ENCODE peak calls at places on chromosomes 2 and 18, in seven cellular contexts. N is HepG2, R is HCT116, S is sigmoid colon, I is H1, Q is body of pancreas, V is endothelial cell of umbilical vein. Z is an unnamed sample.

GRCh38 chr2:7857904-7858303 is 824.0 kb upstream of the ID2 start:
- DNase-seq in I (no peak), N (no peak), Q (no peak), S (no peak), V (no peak), R (no peak), Z (no peak)

GRCh38 chr2:65604246-65604645 is 171.8 kb upstream of the SPRED2 start:
- DNase-seq in I (no peak), N (no peak), R (no peak), Q (no peak), S (no peak), V (no peak), Z (peak; percentile 25)

GRCh38 chr2:159908623-159909022 is 110.6 kb upstream of the CD302 start:
- DNase-seq in I (no peak), V (no peak), S (no peak), Q (no peak), N (no peak), R (no peak), Z (no peak)

GRCh38 chr2:20093263-20094141 is 42.1 kb upstream of the LAPTM4A start:
- DNase-seq in R (peak; percentile 48), V (peak; percentile 69), S (peak; percentile 80), Q (peak; percentile 77), N (peak; percentile 95), I (peak; percentile 34), Z (peak; percentile 65)

GRCh38 chr18:58276640-58277456 is 232.8 kb downstream of the NEDD4L start:
- DNase-seq in Q (no peak), V (no peak), I (no peak), S (no peak), R (no peak), N (no peak), Z (no peak)

GRCh38 chr18:49275448-49275847 is 185.0 kb downstream of the DYM start:
- DNase-seq in R (no peak), N (no peak), V (no peak), I (no peak), S (no peak), Q (no peak), Z (no peak)

GRCh38 chr2:135744761-135745314 is 3.2 kb downstream of the UBXN4 start:
- DNase-seq in V (peak; percentile 30), Q (peak; percentile 16), S (no peak), N (peak; percentile 70), R (no peak), I (no peak), Z (no peak)

GRCh38 chr2:189002079-189002478 is 27.9 kb downstream of the COL3A1 start:
- DNase-seq in S (no peak), Q (no peak), I (no peak), V (peak; percentile 72), N (no peak), R (peak; percentile 31), Z (no peak)

GRCh38 chr2:203730076-203730729 is 23.8 kb downstream of the CD28 start:
- DNase-seq in V (no peak), N (no peak), Q (no peak), I (no peak), S (no peak), R (no peak), Z (no peak)

GRCh38 chr2:20196053-20196880 is 28.7 kb downstream of the SDC1 start:
- DNase-seq in N (peak; percentile 74), V (no peak), I (no peak), Q (peak; percentile 81), R (no peak), S (no peak), Z (peak; percentile 71)

GRCh38 chr2:14189929-14190328 is 442.6 kb upstream of the LRATD1 start:
- DNase-seq in V (no peak), S (no peak), R (no peak), I (no peak), Q (no peak), N (no peak), Z (no peak)

GRCh38 chr2:195559431-195559914 is 97.6 kb upstream of the SLC39A10 start:
- DNase-seq in I (peak; percentile 13), N (no peak), V (no peak), R (no peak), Q (no peak), S (no peak), Z (no peak)

GRCh38 chr2:38830546-38831159 is 45.1 kb downstream of the DHX57 start:
- DNase-seq in N (no peak), V (no peak), Q (no peak), I (no peak), S (no peak), R (no peak), Z (no peak)

GRCh38 chr2:102103284-102103683 is 39.3 kb upstream of the IL1R1 start:
- DNase-seq in R (no peak), I (no peak), S (no peak), Q (no peak), N (no peak), V (no peak), Z (no peak)

GRCh38 chr2:120491111-120491625 is 145.2 kb downstream of the INHBB start:
- DNase-seq in R (no peak), V (no peak), N (no peak), S (no peak), I (no peak), Q (peak; percentile 8), Z (no peak)

GRCh38 chr18:26503382-26503781 is 45.0 kb downstream of the KCTD1 start:
- DNase-seq in I (no peak), N (no peak), R (no peak), Q (no peak), S (no peak), V (no peak), Z (no peak)

GRCh38 chr2:239548965-239549595 is 148.3 kb upstream of the HDAC4 start:
- DNase-seq in Q (no peak), V (no peak), R (no peak), I (no peak), S (peak; percentile 50), N (no peak), Z (no peak)

GRCh38 chr2:230715201-230715600 is 2.6 kb downstream of the CAB39 start:
- DNase-seq in S (no peak), V (peak; percentile 60), R (no peak), I (no peak), Q (no peak), N (no peak), Z (no peak)

GRCh38 chr2:10768063-10768507 is 44.5 kb downstream of the PDIA6 start:
- DNase-seq in R (no peak), I (no peak), N (no peak), V (no peak), Q (no peak), S (peak; percentile 44), Z (no peak)

DNA sequence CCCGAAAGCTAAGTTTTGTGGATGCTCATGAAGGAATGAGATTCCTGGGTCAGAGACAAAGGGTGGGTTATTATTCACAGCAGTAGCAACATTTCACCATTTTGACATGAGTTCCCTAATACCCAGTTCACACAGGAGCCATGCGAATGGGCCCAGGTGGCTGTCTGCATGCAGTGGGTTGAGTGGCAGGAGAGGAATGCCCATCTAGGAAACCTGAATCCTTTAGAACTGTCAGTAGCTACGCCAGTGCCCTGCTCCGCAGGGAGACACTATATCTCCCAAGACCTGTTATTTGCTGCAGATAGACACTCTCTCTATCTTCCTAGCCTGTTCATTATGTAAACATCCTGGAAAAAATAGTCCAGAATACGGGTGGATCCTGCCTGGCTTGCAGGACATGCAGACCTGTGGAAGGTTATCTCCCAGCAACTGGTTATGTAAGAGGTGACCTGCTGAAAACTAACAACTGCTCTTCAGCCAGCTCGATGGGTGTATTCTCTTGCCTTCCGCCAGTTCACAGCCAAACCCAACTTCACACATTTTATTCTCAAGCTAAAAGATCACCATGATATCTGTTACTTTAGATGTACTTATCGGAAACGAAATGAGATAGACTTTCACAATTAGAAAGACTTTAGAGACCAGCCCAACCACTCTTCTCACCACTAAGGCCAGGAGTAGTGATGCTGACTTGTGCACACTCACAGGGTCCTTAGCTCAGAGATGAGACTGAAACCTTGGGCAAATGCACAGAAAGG is 59.1 kb downstream of the MBP start:
- DNase-seq in S (no peak), R (no peak), N (no peak), V (no peak), Q (no peak), I (no peak), Z (no peak)
- H3K4me1 ChIP-seq in S (no peaks in the 10 kb centered on the region), R (peaks cover 36% of the 10 kb centered on the region), N (peaks cover 11% of the 10 kb centered on the region), V (peaks cover 32% of the 10 kb centered on the region), Q (peaks cover 33% of the 10 kb centered on the region), I (no peaks in the 10 kb centered on the region), Z (peaks cover 3% of the 10 kb centered on the region)

GRCh38 chr2:26314243-26314642 is 31.7 kb upstream of the SELENOI start:
- DNase-seq in I (no peak), Q (no peak), S (no peak), V (no peak), N (peak; percentile 26), R (no peak), Z (no peak)

GRCh38 chr2:26316041-26316440 is 29.9 kb upstream of the SELENOI start:
- DNase-seq in Q (no peak), R (peak; percentile 15), S (no peak), V (no peak), I (no peak), N (peak; percentile 35), Z (no peak)

GRCh38 chr2:26318950-26319349 is 27.0 kb upstream of the SELENOI start:
- DNase-seq in R (no peak), V (no peak), Q (no peak), S (no peak), I (no peak), N (no peak), Z (no peak)

GRCh38 chr2:26317377-26318105 is 28.4 kb upstream of the SELENOI start:
- DNase-seq in V (no peak), N (no peak), I (no peak), Q (no peak), S (no peak), R (no peak), Z (no peak)

DNA sequence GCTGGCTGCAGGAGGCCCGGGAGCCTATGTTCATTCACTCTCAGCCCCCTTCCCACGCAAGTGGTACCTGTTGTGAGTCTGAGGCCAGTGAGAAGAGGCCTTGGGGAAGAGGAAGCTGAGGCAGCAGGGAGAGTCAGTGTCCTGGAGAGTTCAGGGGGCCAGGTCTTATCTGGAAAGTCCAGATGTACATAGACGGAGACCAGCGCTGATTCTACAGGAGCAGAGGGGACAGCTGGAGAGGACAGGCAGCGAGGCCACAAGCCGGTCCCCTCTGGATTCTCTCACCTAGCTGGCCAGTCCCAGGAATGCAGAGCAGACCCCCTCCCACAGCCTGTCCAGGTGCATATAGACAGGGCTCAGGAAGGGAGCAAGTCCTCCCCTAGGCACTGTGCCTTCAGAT is 29.1 kb upstream of the SELENOI start:
- DNase-seq in S (no peak), N (no peak), V (no peak), Q (no peak), I (no peak), R (no peak), Z (no peak)
- H3K4me1 ChIP-seq in S (no peaks in the 10 kb centered on the region), N (no peaks in the 10 kb centered on the region), V (no peaks in the 10 kb centered on the region), Q (no peaks in the 10 kb centered on the region), I (no peaks in the 10 kb centered on the region), R (no peaks in the 10 kb centered on the region), Z (no peaks in the 10 kb centered on the region)

GRCh38 chr2:241884951-241885700 is 15.6 kb downstream of the RTP5 start:
- DNase-seq in V (no peak), I (no peak), S (no peak), N (no peak), R (no peak), Q (no peak), Z (no peak)
- H3K4me1 ChIP-seq in V (peaks cover 3% of the 10 kb centered on the region), I (peaks cover 3% of the 10 kb centered on the region), S (no peaks in the 10 kb centered on the region), N (peaks cover 17% of the 10 kb centered on the region), R (peaks cover 23% of the 10 kb centered on the region), Q (peaks cover 65% of the 10 kb centered on the region), Z (peaks cover 7% of the 10 kb centered on the region)

DNA sequence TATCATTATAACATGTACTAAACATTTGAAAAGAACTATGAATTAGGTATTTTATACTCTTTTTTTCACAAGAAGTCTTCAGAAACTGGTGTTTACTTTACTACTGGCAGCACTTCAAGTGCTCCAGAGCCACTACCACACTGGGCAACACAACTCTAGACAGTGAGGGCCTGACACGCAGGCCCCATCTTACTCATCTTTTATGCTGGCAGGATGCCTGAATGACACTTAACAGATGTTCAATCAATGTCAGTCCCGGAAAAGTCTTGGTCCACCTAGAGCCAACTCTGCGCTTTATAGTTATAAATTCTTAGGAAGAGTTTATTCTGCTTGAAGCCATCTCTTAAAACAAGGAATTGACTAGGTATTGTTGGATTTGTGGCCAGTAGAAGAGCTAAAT is 8.7 kb upstream of the WIPF1 start:
- DNase-seq in I (no peak), S (peak; percentile 82), N (no peak), V (no peak), Q (no peak), R (no peak), Z (no peak)
- H3K4me1 ChIP-seq in I (no peaks in the 10 kb centered on the region), S (no peaks in the 10 kb centered on the region), N (no peaks in the 10 kb centered on the region), V (no peaks in the 10 kb centered on the region), Q (no peaks in the 10 kb centered on the region), R (no peaks in the 10 kb centered on the region), Z (no peaks in the 10 kb centered on the region)